ENCODE peak calls at places on chromosomes 16 and 17, in five cellular contexts. One of them, this sample, is unnamed.

GRCh38 chr17:29291163-29291752 is 2.7 kb downstream of the NUFIP2 start:
- DNase-seq in bronchial epithelial cell: peak; percentile 78
- DNase-seq in astrocyte of the spinal cord: peak; percentile 77
- DNase-seq in GM23338: peak; percentile 74
- DNase-seq in RWPE1: peak; percentile 29
- DNase-seq in this sample: peak; percentile 43

GRCh38 chr17:79711715-79712305 is 18.9 kb upstream of the ENPP7 start:
- DNase-seq in astrocyte of the spinal cord: no peak
- DNase-seq in bronchial epithelial cell: no peak
- DNase-seq in GM23338: peak; percentile 55
- DNase-seq in RWPE1: no peak
- DNase-seq in this sample: no peak

GRCh38 chr17:77214743-77215142 is 74.0 kb downstream of the SEC14L1 start:
- DNase-seq in GM23338: peak; percentile 79
- DNase-seq in bronchial epithelial cell: peak; percentile 31
- DNase-seq in RWPE1: peak; percentile 19
- DNase-seq in astrocyte of the spinal cord: peak; percentile 26
- DNase-seq in this sample: peak; percentile 40

GRCh38 chr16:73735018-73735417 is 561.6 kb upstream of the PSMD7 start:
- DNase-seq in bronchial epithelial cell: peak; percentile 98
- DNase-seq in GM23338: no peak
- DNase-seq in RWPE1: peak; percentile 77
- DNase-seq in astrocyte of the spinal cord: peak; percentile 55
- DNase-seq in this sample: no peak

GRCh38 chr17:40317345-40317873 is 8.4 kb downstream of the RARA start:
- DNase-seq in RWPE1: peak; percentile 66
- DNase-seq in bronchial epithelial cell: peak; percentile 75
- DNase-seq in astrocyte of the spinal cord: peak; percentile 76
- DNase-seq in GM23338: peak; percentile 91
- DNase-seq in this sample: no peak

GRCh38 chr17:39606434-39607056 is 1.2 kb downstream of the NEUROD2 start:
- DNase-seq in GM23338: peak; percentile 56
- DNase-seq in bronchial epithelial cell: no peak
- DNase-seq in RWPE1: no peak
- DNase-seq in astrocyte of the spinal cord: no peak
- DNase-seq in this sample: no peak

GRCh38 chr17:76376318-76377133 is 7.9 kb upstream of the SPHK1 start:
- DNase-seq in RWPE1: no peak
- DNase-seq in GM23338: no peak
- DNase-seq in bronchial epithelial cell: no peak
- DNase-seq in astrocyte of the spinal cord: no peak
- DNase-seq in this sample: no peak

GRCh38 chr17:65558683-65559311 is 2.7 kb downstream of the AXIN2 start:
- DNase-seq in bronchial epithelial cell: no peak
- DNase-seq in astrocyte of the spinal cord: no peak
- DNase-seq in GM23338: peak; percentile 59
- DNase-seq in RWPE1: no peak
- DNase-seq in this sample: no peak

GRCh38 chr16:56399047-56399446 is 26.3 kb downstream of the AMFR start:
- DNase-seq in astrocyte of the spinal cord: no peak
- DNase-seq in RWPE1: no peak
- DNase-seq in bronchial epithelial cell: no peak
- DNase-seq in GM23338: no peak
- DNase-seq in this sample: no peak

GRCh38 chr16:56400458-56400857 is 24.9 kb downstream of the AMFR start:
- DNase-seq in astrocyte of the spinal cord: no peak
- DNase-seq in GM23338: no peak
- DNase-seq in bronchial epithelial cell: peak; percentile 50
- DNase-seq in RWPE1: no peak
- DNase-seq in this sample: no peak

GRCh38 chr16:56399492-56399891 is 25.9 kb downstream of the AMFR start:
- DNase-seq in bronchial epithelial cell: no peak
- DNase-seq in RWPE1: no peak
- DNase-seq in GM23338: no peak
- DNase-seq in astrocyte of the spinal cord: no peak
- DNase-seq in this sample: no peak

GRCh38 chr16:56405977-56406376 is 19.4 kb downstream of the AMFR start:
- DNase-seq in RWPE1: no peak
- DNase-seq in bronchial epithelial cell: no peak
- DNase-seq in GM23338: no peak
- DNase-seq in astrocyte of the spinal cord: no peak
- DNase-seq in this sample: no peak

GRCh38 chr16:56401482-56401881 is 23.9 kb downstream of the AMFR start:
- DNase-seq in GM23338: peak; percentile 66
- DNase-seq in RWPE1: no peak
- DNase-seq in bronchial epithelial cell: no peak
- DNase-seq in astrocyte of the spinal cord: no peak
- DNase-seq in this sample: no peak
- TF ChIP-seq CTCF in GM23338: peak; percentile 47
- TF ChIP-seq CTCF in RWPE1: no peak
- TF ChIP-seq CTCF in bronchial epithelial cell: peak; percentile 44
- TF ChIP-seq CTCF in astrocyte of the spinal cord: peak; percentile 23
- TF ChIP-seq CTCF in this sample: no peak

GRCh38 chr16:78094166-78094565 is 5.3 kb upstream of the WWOX start:
- DNase-seq in astrocyte of the spinal cord: no peak
- DNase-seq in GM23338: peak; percentile 22
- DNase-seq in bronchial epithelial cell: no peak
- DNase-seq in RWPE1: no peak
- DNase-seq in this sample: no peak
- TF ChIP-seq CTCF in astrocyte of the spinal cord: no peak
- TF ChIP-seq CTCF in GM23338: peak; percentile 32
- TF ChIP-seq CTCF in bronchial epithelial cell: no peak
- TF ChIP-seq CTCF in RWPE1: no peak
- TF ChIP-seq CTCF in this sample: peak; percentile 23

GRCh38 chr16:4350365-4350786 is 745 bp downstream of the PAM16 start:
- DNase-seq in bronchial epithelial cell: no peak
- DNase-seq in astrocyte of the spinal cord: no peak
- DNase-seq in RWPE1: no peak
- DNase-seq in GM23338: no peak
- DNase-seq in this sample: no peak

GRCh38 chr16:4352843-4353242 is 1.7 kb upstream of the PAM16 start:
- DNase-seq in astrocyte of the spinal cord: no peak
- DNase-seq in RWPE1: no peak
- DNase-seq in GM23338: no peak
- DNase-seq in bronchial epithelial cell: no peak
- DNase-seq in this sample: no peak

GRCh38 chr16:4349332-4349731 is 1.8 kb downstream of the PAM16 start:
- DNase-seq in bronchial epithelial cell: no peak
- DNase-seq in RWPE1: no peak
- DNase-seq in GM23338: no peak
- DNase-seq in astrocyte of the spinal cord: no peak
- DNase-seq in this sample: no peak

GRCh38 chr16:4351880-4352279 is 759 bp upstream of the PAM16 start:
- DNase-seq in bronchial epithelial cell: peak; percentile 32
- DNase-seq in GM23338: no peak
- DNase-seq in RWPE1: peak; percentile 53
- DNase-seq in astrocyte of the spinal cord: no peak
- DNase-seq in this sample: no peak

DNA sequence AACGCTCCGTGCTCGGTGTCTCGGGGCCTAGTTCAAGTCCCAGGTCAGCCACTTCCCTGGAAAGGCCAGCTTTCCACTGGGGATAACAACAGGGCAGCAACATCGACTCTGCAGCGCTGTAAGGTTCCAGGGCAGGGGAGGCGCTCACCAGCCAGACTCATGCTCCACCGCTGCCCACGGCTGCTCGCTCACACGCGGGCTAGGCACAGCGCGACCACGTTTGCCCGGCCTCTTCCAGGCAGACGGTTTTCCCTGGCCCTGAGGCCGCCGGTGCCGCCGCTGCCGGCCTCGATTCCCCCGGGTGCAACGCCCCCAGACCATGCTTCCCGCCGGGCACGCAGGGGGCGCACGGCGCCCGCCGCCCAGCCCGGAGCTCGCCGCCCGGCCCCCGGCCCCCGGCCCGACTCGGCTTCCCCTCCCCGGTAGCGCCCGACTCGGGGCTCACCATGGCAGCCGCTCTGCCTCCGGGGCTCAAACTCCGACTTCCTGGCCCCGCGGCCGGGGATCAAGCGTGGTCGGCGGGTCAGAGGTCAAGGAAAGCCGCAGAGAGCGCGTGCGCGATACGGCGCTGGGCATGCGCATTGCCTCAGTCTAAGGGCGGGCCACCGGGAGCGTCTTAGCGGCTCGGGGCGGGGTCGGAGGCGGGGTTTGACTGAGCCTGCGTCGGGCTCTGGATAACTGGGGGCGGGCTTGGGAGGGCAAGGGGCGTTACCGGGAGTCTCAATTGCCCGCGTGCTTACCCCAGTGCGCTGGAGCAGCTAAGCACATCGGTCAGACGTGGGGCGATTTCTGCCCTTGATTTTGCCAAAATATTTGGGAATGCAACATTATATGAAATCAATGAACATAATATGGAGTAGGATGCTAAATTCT is at the start of gene PAM16:
- DNase-seq in GM23338: peak; percentile 98
- DNase-seq in RWPE1: peak; percentile 95
- DNase-seq in astrocyte of the spinal cord: peak; percentile 95
- DNase-seq in bronchial epithelial cell: peak; percentile 81
- DNase-seq in this sample: peak; percentile 72
- TF ChIP-seq CTCF in GM23338: no peak
- TF ChIP-seq CTCF in RWPE1: peak; percentile 10
- TF ChIP-seq CTCF in astrocyte of the spinal cord: no peak
- TF ChIP-seq CTCF in bronchial epithelial cell: peak; percentile 2
- TF ChIP-seq CTCF in this sample: peak; percentile 10

DNA sequence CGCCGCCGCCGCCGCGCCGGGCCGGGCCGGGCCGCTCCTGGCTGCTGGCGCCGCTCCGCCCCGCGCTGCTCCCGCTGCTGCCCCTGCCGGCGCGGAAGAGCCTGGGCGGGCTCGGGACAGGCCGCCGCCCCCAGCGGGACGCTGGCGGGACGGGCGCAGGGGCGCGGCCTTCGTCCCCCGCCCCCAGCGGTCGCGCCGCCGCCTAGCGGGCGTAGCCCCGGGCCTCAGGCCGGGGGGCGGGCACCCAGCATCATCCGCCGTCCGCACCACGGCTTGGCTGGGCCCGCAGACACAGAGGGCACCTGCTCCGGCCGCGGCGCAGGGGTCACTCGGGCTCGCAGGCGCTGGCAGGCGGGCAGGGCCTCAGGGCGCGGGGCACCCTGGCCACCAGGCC is at the start of gene AMFR:
- DNase-seq in GM23338: peak; percentile 85
- DNase-seq in astrocyte of the spinal cord: peak; percentile 63
- DNase-seq in bronchial epithelial cell: peak; percentile 55
- DNase-seq in RWPE1: peak; percentile 78
- DNase-seq in this sample: peak; percentile 47
- TF ChIP-seq CTCF in GM23338: peak; percentile 26
- TF ChIP-seq CTCF in astrocyte of the spinal cord: peak; percentile 19
- TF ChIP-seq CTCF in bronchial epithelial cell: peak; percentile 28
- TF ChIP-seq CTCF in RWPE1: peak; percentile 70
- TF ChIP-seq CTCF in this sample: peak; percentile 45

GRCh38 chr16:69858196-69859104 is 92.7 kb upstream of the CLEC18A start:
- DNase-seq in astrocyte of the spinal cord: no peak
- DNase-seq in GM23338: peak; percentile 39
- DNase-seq in RWPE1: no peak
- DNase-seq in bronchial epithelial cell: no peak
- DNase-seq in this sample: no peak
- TF ChIP-seq CTCF in astrocyte of the spinal cord: no peak
- TF ChIP-seq CTCF in GM23338: no peak
- TF ChIP-seq CTCF in RWPE1: no peak
- TF ChIP-seq CTCF in bronchial epithelial cell: no peak
- TF ChIP-seq CTCF in this sample: no peak

DNA sequence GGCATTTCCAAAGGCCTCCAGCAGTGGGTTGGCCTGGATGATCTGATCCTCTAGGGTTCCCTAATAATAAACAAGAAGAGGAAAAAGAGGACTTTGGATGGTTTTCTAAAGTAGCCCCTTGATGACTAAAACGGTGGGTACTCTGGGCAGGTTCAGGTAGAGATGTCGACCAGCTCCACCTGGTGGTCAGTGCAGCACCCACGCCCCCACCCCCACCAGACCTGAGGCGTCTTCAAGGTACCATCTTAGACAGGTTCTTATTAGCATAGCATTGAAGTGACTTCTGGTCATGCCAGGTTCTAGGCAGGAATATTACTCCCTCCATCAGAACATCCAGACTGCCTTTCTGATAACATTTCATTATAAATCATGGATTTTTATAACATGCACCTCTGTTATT is 15.0 kb downstream of the MYH13 start:
- DNase-seq in GM23338: peak; percentile 74
- DNase-seq in bronchial epithelial cell: no peak
- DNase-seq in astrocyte of the spinal cord: no peak
- DNase-seq in RWPE1: peak; percentile 52
- DNase-seq in this sample: no peak
- TF ChIP-seq CTCF in GM23338: peak; percentile 89
- TF ChIP-seq CTCF in bronchial epithelial cell: no peak
- TF ChIP-seq CTCF in astrocyte of the spinal cord: peak; percentile 26
- TF ChIP-seq CTCF in RWPE1: peak; percentile 32
- TF ChIP-seq CTCF in this sample: peak; percentile 61